ENCODE peak calls at places on chromosomes 7 and 10, in ten cellular contexts. B, E, S, D, N, J, O, C, G and P are unnamed samples.

GRCh38 chr7:33904680-33905388 is 505 bp upstream of the BMPER start:
- DNase-seq in B (peak; percentile 8), E (peak; percentile 73), S (peak; percentile 83), D (peak; percentile 61), N (peak; percentile 40), J (no peak), O (peak; percentile 79), C (no peak), G (no peak), P (peak; percentile 79)

GRCh38 chr10:58335306-58336005 is 650 bp downstream of the UBE2D1 start:
- DNase-seq in B (peak; percentile 27), E (peak; percentile 19), S (no peak), D (no peak), N (peak; percentile 73), J (no peak), O (no peak), C (no peak), G (no peak), P (peak; percentile 67)

GRCh38 chr7:106384373-106384772 is 99.6 kb upstream of the NAMPT start:
- DNase-seq in B (no peak), E (no peak), S (no peak), D (no peak), N (no peak), J (no peak), O (no peak), C (peak; percentile 45), G (no peak), P (no peak)

GRCh38 chr7:117810642-117811512 is 62.4 kb downstream of the CTTNBP2 start:
- DNase-seq in B (no peak), E (no peak), S (no peak), D (no peak), N (no peak), J (no peak), O (no peak), C (no peak), G (no peak), P (no peak)

GRCh38 chr10:89702121-89702480 is 711 bp downstream of the KIF20B start:
- DNase-seq in B (no peak), E (peak; percentile 26), S (no peak), D (no peak), N (peak; percentile 53), J (peak; percentile 10), O (no peak), C (peak; percentile 39), G (no peak), P (no peak)

GRCh38 chr10:24951201-24952145 is 933 bp downstream of the PRTFDC1 start:
- DNase-seq in B (peak; percentile 49), E (no peak), S (no peak), D (peak; percentile 55), N (no peak), J (no peak), O (no peak), C (no peak), G (no peak), P (peak; percentile 51)

GRCh38 chr10:18886102-18886501 is 162.5 kb upstream of the MALRD1 start:
- DNase-seq in B (no peak), E (no peak), S (no peak), D (no peak), N (no peak), J (no peak), O (no peak), C (no peak), G (no peak), P (no peak)

GRCh38 chr10:50604049-50604640 is 19.6 kb downstream of the SGMS1 start:
- DNase-seq in B (no peak), E (peak; percentile 39), S (no peak), D (no peak), N (no peak), J (no peak), O (no peak), C (peak; percentile 28), G (no peak), P (no peak)

GRCh38 chr7:47383696-47384445 is 198.0 kb downstream of the TNS3 start:
- DNase-seq in B (peak; percentile 13), E (no peak), S (no peak), D (no peak), N (no peak), J (no peak), O (no peak), C (no peak), G (no peak), P (no peak)

GRCh38 chr10:71995880-71996597 is 31.8 kb downstream of the CHST3 start:
- DNase-seq in B (no peak), E (no peak), S (no peak), D (no peak), N (no peak), J (no peak), O (no peak), C (no peak), G (no peak), P (peak; percentile 6)

GRCh38 chr10:32943854-32944661 is 14.0 kb downstream of the ITGB1 start:
- DNase-seq in B (peak; percentile 44), E (no peak), S (peak; percentile 79), D (no peak), N (no peak), J (no peak), O (no peak), C (no peak), G (no peak), P (peak; percentile 62)
- H3K27me3 ChIP-seq in B (no peaks in the 10 kb centered on the region), E (no peaks in the 10 kb centered on the region), S (no peaks in the 10 kb centered on the region), D (no peaks in the 10 kb centered on the region), N (no peaks in the 10 kb centered on the region), J (no peaks in the 10 kb centered on the region), O (no peaks in the 10 kb centered on the region), C (no peaks in the 10 kb centered on the region), G (no peaks in the 10 kb centered on the region), P (no peaks in the 10 kb centered on the region)

GRCh38 chr7:73894851-73895441 is 34.0 kb downstream of the TMEM270 start:
- DNase-seq in B (peak; percentile 47), E (peak; percentile 56), S (peak; percentile 98), D (no peak), N (peak; percentile 51), J (no peak), O (no peak), C (no peak), G (peak; percentile 40), P (peak; percentile 93)

GRCh38 chr7:73891178-73891885 is 30.4 kb downstream of the TMEM270 start:
- DNase-seq in B (no peak), E (peak; percentile 27), S (no peak), D (no peak), N (no peak), J (no peak), O (no peak), C (no peak), G (no peak), P (peak; percentile 64)

GRCh38 chr7:73890541-73891147 is 29.7 kb downstream of the TMEM270 start:
- DNase-seq in B (no peak), E (no peak), S (no peak), D (no peak), N (no peak), J (no peak), O (no peak), C (no peak), G (no peak), P (no peak)

GRCh38 chr7:73893342-73894101 is 32.6 kb downstream of the TMEM270 start:
- DNase-seq in B (peak; percentile 27), E (peak; percentile 56), S (peak; percentile 93), D (no peak), N (no peak), J (no peak), O (no peak), C (no peak), G (peak; percentile 47), P (peak; percentile 94)

DNA sequence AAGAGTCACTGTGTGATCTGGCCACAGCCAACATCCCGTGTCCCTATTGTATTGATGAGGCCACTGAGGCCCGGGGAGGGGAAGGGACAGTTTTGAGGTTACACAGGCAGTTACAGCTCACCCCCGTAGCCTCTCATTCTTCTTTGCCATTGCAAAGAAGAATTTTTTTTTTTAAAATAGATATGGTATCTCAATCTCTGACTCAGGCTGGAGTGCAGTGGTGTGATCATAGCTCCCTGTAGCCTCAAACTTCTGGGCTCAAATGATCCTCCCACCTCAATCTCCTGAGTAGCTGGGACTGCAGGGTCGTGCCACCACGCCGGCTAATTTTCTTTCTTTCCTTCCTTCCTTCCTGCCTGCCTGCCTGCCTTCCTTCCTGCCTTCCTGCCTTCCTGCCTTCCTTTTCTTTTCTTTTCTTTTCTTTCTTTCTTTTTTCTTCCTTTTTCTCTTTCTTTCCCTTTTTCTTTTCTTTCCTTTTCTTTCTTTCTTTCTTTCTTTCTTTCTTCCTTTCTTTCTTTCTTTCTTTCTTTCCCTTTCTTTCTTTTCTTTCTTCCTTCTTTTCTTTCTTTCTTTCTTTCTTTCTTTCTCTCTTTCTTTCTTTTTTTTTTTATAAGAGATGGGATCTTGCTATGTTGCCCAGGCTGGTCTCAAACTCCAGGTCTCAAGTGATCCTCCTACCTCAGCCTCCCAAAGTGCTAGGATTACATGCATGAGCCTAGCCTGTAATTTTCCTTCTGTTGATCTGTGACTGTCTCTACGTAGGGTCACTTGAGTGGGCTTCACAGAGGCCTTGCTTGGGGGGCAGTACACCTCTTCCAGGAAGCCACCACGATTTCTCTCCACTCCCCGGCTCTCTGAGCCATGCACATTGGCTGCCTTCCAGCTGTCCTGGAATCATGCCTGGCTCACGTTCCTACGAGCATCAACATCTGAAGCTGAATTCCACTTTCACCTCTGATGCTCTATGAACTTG is 31.3 kb downstream of the TMEM270 start:
- DNase-seq in B (peak; percentile 39), E (peak; percentile 37), S (peak; percentile 94), D (no peak), N (no peak), J (no peak), O (no peak), C (no peak), G (no peak), P (peak; percentile 84)
- H3K4me3 ChIP-seq in B (no peak overlapping the region), E (no peak overlapping the region), S (no peak overlapping the region), D (no peak overlapping the region), N (no peak overlapping the region), J (no peak overlapping the region), O (no peak overlapping the region), C (no peak overlapping the region), G (no peak overlapping the region), P (no peak overlapping the region)

DNA sequence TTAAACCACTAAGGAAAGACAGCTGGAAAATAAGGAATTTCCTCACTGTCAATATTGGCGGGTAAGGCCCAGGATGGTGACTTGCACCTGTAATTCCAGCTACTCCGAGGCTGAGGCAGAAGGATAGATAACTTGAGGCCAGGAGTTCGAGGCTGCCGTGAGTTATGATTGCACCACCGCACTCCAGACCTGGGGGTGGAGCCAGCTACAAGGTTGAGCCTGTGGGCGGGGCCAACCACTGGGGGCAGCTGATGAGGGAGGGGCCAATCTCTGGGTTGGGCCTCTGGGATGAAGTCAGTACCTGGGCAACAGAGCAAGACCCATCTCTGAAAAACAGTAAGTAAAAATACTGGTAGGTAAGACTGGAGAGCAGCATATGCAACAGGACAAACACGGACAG is 80.1 kb upstream of the ADO start:
- DNase-seq in B (no peak), E (no peak), S (no peak), D (no peak), N (no peak), J (no peak), O (no peak), C (no peak), G (no peak), P (no peak)
- H3K27me3 ChIP-seq in B (no peaks in the 10 kb centered on the region), E (no peaks in the 10 kb centered on the region), S (no peaks in the 10 kb centered on the region), D (no peaks in the 10 kb centered on the region), N (no peaks in the 10 kb centered on the region), J (no peaks in the 10 kb centered on the region), O (no peaks in the 10 kb centered on the region), C (no peaks in the 10 kb centered on the region), G (no peaks in the 10 kb centered on the region), P (no peaks in the 10 kb centered on the region)

GRCh38 chr7:7913506-7913905 is 55.1 kb upstream of the GLCCI1 start:
- DNase-seq in B (no peak), E (peak; percentile 66), S (no peak), D (no peak), N (no peak), J (no peak), O (no peak), C (no peak), G (no peak), P (no peak)
- H3K4me3 ChIP-seq in B (no peak overlapping the region), E (no peak overlapping the region), S (no peak overlapping the region), D (no peak overlapping the region), N (no peak overlapping the region), J (no peak overlapping the region), O (no peak overlapping the region), C (no peak overlapping the region), G (no peak overlapping the region), P (no peak overlapping the region)